ENCODE peak calls at places on chromosomes 11 and 22, in eight cellular contexts. L is ACHN; Z is naive thymus-derived CD8-positive, alpha-beta T cell; R is HCEC 1CT; D is kidney tubule cell; G is neural crest cell; Q is psoas muscle; N is chondrocyte. I is an unnamed sample.

GRCh38 chr22:33757443-33758124 is 162.7 kb downstream of the LARGE1 start:
- DNase-seq in L (no peak), Z (no peak), R (no peak), D (no peak), G (no peak), Q (no peak), N (no peak), I (no peak)

GRCh38 chr22:44574581-44575343 is 76.7 kb upstream of the RTL6 start:
- DNase-seq in L (no peak), Z (no peak), R (no peak), D (no peak), G (no peak), Q (no peak), N (no peak), I (no peak)

GRCh38 chr22:43343262-43343988 is at the start of gene SCUBE1:
- DNase-seq in L (peak), Z (peak), R (no peak), D (peak), G (peak), Q (peak), N (no peak), I (no peak)

GRCh38 chr22:20107951-20108756 is 7.8 kb upstream of the RANBP1 start:
- DNase-seq in L (no peak), Z (no peak), R (no peak), D (no peak), G (no peak), Q (no peak), N (peak), I (no peak)

GRCh38 chr11:61967177-61967923 is at the start of gene FTH1:
- DNase-seq in L (peak), Z (peak), R (peak), D (peak), G (peak), Q (peak), N (no peak), I (peak)

GRCh38 chr22:50114221-50114981 is 24.6 kb downstream of the MOV10L1 start:
- DNase-seq in L (no peak), Z (no peak), R (peak), D (no peak), G (no peak), Q (no peak), N (no peak), I (no peak)

GRCh38 chr11:2498750-2499149 is 53.9 kb downstream of the KCNQ1 start:
- DNase-seq in L (no peak), Z (no peak), R (no peak), D (no peak), G (no peak), Q (no peak), N (peak), I (no peak)

GRCh38 chr22:43957871-43958270 is 2.6 kb downstream of the SAMM50 start:
- DNase-seq in L (no peak), Z (no peak), R (no peak), D (no peak), G (no peak), Q (no peak), N (peak), I (no peak)

GRCh38 chr22:25334091-25334490 is 114.7 kb downstream of the CRYBB2 start:
- DNase-seq in L (peak), Z (peak), R (no peak), D (peak), G (peak), Q (peak), N (no peak), I (peak)

GRCh38 chr11:61082161-61082870 is 20.0 kb upstream of the CD5 start:
- DNase-seq in L (no peak), Z (no peak), R (no peak), D (no peak), G (no peak), Q (no peak), N (no peak), I (no peak)

GRCh38 chr11:24502425-24502824 is 5.6 kb downstream of the LUZP2 start:
- DNase-seq in L (no peak), Z (no peak), R (no peak), D (no peak), G (no peak), Q (no peak), N (peak), I (no peak)

GRCh38 chr11:119671048-119671447 is 58.0 kb downstream of the NECTIN1 start:
- DNase-seq in L (no peak), Z (no peak), R (peak), D (no peak), G (no peak), Q (peak), N (no peak), I (peak)

GRCh38 chr22:24101966-24102365 is 79.3 kb upstream of the SUSD2 start:
- DNase-seq in L (no peak), Z (no peak), R (no peak), D (no peak), G (no peak), Q (no peak), N (peak), I (no peak)

GRCh38 chr11:723120-723883 is 17.3 kb downstream of the EPS8L2 start:
- DNase-seq in L (peak), Z (peak), R (peak), D (peak), G (no peak), Q (peak), N (no peak), I (peak)

GRCh38 chr11:27395556-27396258 is 32.7 kb upstream of the CCDC34 start:
- DNase-seq in L (peak), Z (no peak), R (peak), D (peak), G (no peak), Q (no peak), N (no peak), I (no peak)

GRCh38 chr11:83459802-83460201 is 173.6 kb upstream of the CCDC90B start:
- DNase-seq in L (no peak), Z (no peak), R (no peak), D (peak), G (no peak), Q (no peak), N (no peak), I (no peak)

GRCh38 chr11:107741044-107741823 is 29.4 kb upstream of the SLN start:
- DNase-seq in L (peak), Z (no peak), R (no peak), D (peak), G (no peak), Q (no peak), N (no peak), I (no peak)

GRCh38 chr11:121958978-121959340 is 157.1 kb downstream of the BLID start:
- DNase-seq in L (no peak), Z (no peak), R (no peak), D (no peak), G (no peak), Q (no peak), N (no peak), I (no peak)

GRCh38 chr11:79236541-79236971 is 204.3 kb downstream of the TENM4 start:
- DNase-seq in L (no peak), Z (no peak), R (peak), D (peak), G (no peak), Q (peak), N (no peak), I (no peak)

GRCh38 chr22:38935023-38935422 is 22.4 kb upstream of the APOBEC3A start:
- DNase-seq in L (no peak), Z (no peak), R (no peak), D (peak), G (no peak), Q (no peak), N (no peak), I (no peak)

GRCh38 chr22:41857160-41857859 is 24.4 kb downstream of the SREBF2 start:
- DNase-seq in L (peak), Z (peak), R (peak), D (peak), G (peak), Q (peak), N (no peak), I (no peak)

GRCh38 chr11:910589-911030 is at the start of gene CHID1:
- DNase-seq in L (peak), Z (peak), R (peak), D (peak), G (peak), Q (peak), N (no peak), I (peak)

GRCh38 chr22:27990879-27991278 is 71.8 kb upstream of the PITPNB start:
- DNase-seq in L (peak), Z (no peak), R (peak), D (peak), G (peak), Q (peak), N (peak), I (no peak)

GRCh38 chr11:1534682-1535081 is 37.4 kb downstream of the DUSP8 start:
- DNase-seq in L (no peak), Z (no peak), R (no peak), D (no peak), G (no peak), Q (peak), N (no peak), I (no peak)

GRCh38 chr11:9265211-9266131 is at the start of gene DENND5A:
- DNase-seq in L (peak), Z (peak), R (peak), D (peak), G (peak), Q (peak), N (peak), I (peak)